ENCODE peak calls at places on chromosome 18, in six cellular contexts. Z is left ventricle myocardium inferior, V is endothelial cell of umbilical vein, Y is MM.1S, J is A549, E is spleen. M is an unnamed sample. For H3K4me1, the result is how much of the 10 kb centered on the place peaks cover.

GRCh38 chr18:11518788-11519685 is 90.4 kb upstream of the SLC35G4 start:
- DNase-seq in E (no peak), Y (peak), J (peak), Z (no peak), V (peak), M (peak)

GRCh38 chr18:34707670-34708069 is 2.4 kb upstream of the DTNA start:
- DNase-seq in Z (no peak), J (peak), E (no peak), V (peak), Y (no peak), M (peak)

GRCh38 chr18:44969214-44969842 is 288.6 kb downstream of the SETBP1 start:
- DNase-seq in Y (no peak), Z (no peak), E (no peak), J (no peak), V (no peak), M (peak)

GRCh38 chr18:47983055-47983454 is 52.6 kb upstream of the SMAD2 start:
- DNase-seq in V (no peak), Y (no peak), J (no peak), E (no peak), Z (no peak), M (no peak)

GRCh38 chr18:4843771-4844170 is 353.3 kb downstream of the AKAIN1 start:
- DNase-seq in Z (no peak), V (no peak), E (no peak), J (no peak), Y (no peak), M (no peak)

GRCh38 chr18:68724021-68724420 is 9.1 kb upstream of the TMX3 start:
- DNase-seq in J (no peak), Y (no peak), Z (no peak), E (no peak), V (no peak), M (no peak)

GRCh38 chr18:52277785-52278184 is 62.2 kb upstream of the DCC start:
- DNase-seq in J (no peak), Z (no peak), E (no peak), Y (no peak), V (no peak), M (no peak)

GRCh38 chr18:77366067-77366724 is 116.5 kb downstream of the GALR1 start:
- DNase-seq in J (no peak), Y (no peak), E (no peak), V (no peak), Z (no peak), M (no peak)

GRCh38 chr18:7152485-7152884 is 34.9 kb upstream of the LAMA1 start:
- DNase-seq in V (no peak), E (no peak), Z (no peak), Y (no peak), J (no peak), M (peak)

GRCh38 chr18:42442661-42443060 is 487.6 kb downstream of the PIK3C3 start:
- DNase-seq in Y (no peak), E (no peak), V (no peak), Z (no peak), J (no peak), M (no peak)

GRCh38 chr18:23245461-23245860 is 110.2 kb downstream of the CABLES1 start:
- DNase-seq in E (no peak), Z (no peak), V (no peak), J (no peak), Y (no peak), M (no peak)

GRCh38 chr18:48983793-48984437 is 33.1 kb upstream of the SMAD7 start:
- DNase-seq in V (peak), Y (no peak), Z (peak), E (no peak), J (no peak), M (no peak)

GRCh38 chr18:48857023-48857694 is 93.6 kb downstream of the SMAD7 start:
- DNase-seq in Z (no peak), V (no peak), Y (no peak), J (no peak), E (no peak), M (no peak)

DNA sequence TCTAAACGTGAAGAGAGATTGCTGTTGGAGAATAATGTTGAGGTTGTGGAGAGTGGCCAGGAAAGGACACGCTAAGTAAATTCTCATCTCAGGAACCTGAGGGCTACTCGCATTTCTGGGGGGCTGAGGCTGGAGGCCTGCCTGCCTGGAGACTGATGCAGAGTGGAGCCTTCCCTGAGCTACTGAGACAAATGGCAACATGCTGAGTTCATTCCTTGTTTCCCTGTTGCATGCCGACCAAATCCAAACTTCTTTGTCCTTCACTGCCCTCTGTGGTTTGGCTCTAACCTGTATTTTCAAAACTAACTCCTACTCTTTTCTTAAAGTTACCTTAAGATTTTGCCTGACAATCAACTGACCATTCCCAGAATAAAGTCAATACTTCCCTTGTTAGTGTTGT is 1085.4 kb downstream of the SOCS6 start:
- DNase-seq in V (no peak), Z (no peak), J (no peak), E (no peak), Y (no peak), M (no peak)
- TF ChIP-seq CTCF in V (no peak), Z (no peak), J (no peak), E (no peak), Y (no peak), M (no peak)

DNA sequence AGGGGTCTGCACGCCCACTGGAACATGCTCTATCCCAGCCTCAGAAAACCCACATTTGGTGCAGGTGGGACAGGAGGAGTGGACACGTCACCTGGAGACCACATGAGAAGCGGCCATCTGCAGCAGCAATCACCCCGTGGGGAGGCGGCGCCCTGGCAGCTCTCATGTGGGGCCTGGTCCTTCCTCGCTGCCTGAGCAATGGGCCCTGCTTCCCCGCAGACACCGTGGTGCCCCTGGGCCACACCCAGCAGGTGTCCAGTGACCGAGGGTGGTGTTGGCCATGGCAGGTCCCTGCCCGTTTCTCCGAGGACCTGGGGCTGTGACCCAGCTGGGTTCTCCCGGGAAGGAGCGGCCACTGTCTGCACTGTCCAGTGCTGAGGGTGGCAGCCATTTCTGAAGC is 44.6 kb downstream of the NFATC1 start:
- DNase-seq in V (no peak), E (no peak), Y (no peak), Z (no peak), J (no peak), M (no peak)
- H3K4me1 ChIP-seq in V (under half), E (half or more), Y (under half), Z (under half), J (under half), M (under half)

GRCh38 chr18:27045342-27045741 is 139.8 kb downstream of the CHST9 start:
- DNase-seq in E (no peak), V (no peak), Y (no peak), J (no peak), Z (no peak), M (no peak)

GRCh38 chr18:27040796-27041195 is 144.3 kb downstream of the CHST9 start:
- DNase-seq in V (no peak), J (no peak), E (no peak), Z (no peak), Y (no peak), M (no peak)

GRCh38 chr18:27042177-27042576 is 142.9 kb downstream of the CHST9 start:
- DNase-seq in Y (no peak), J (no peak), V (no peak), E (no peak), Z (no peak), M (no peak)
- H3K4me3 ChIP-seq in Y (no peak), J (no peak), V (no peak), E (no peak), Z (no peak), M (no peak)

DNA sequence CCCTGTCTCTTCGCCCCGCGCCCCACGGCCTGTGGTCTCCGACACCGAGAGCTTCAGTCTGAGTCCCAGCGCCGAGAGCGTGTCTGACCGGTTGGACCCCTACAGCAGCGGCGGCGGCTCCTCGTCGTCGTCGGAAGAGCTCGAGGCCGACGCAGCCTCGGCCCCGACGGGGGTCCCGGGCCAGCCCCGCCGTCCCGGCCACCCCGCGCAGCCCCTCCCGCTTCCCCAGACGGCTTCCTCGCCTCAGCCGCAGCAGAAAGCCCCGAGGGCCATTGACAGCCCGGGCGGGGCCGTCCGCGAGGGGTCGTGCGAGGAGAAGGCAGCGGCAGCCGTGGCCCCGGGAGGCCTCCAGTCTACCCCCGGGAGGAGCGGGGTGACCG is 1.3 kb downstream of the PHLPP1 start:
- DNase-seq in E (peak), V (peak), Z (peak), J (peak), Y (peak), M (peak)
- TF ChIP-seq CTCF in E (no peak), V (no peak), Z (no peak), J (peak), Y (no peak), M (no peak)

GRCh38 chr18:8749492-8749891 is 44.1 kb downstream of the MTCL1 start:
- DNase-seq in Y (no peak), V (no peak), E (no peak), Z (no peak), J (no peak), M (no peak)
- H3K4me1 ChIP-seq in Y (under half), V (under half), E (under half), Z (under half), J (half or more), M (under half)

GRCh38 chr18:58223717-58224424 is 179.8 kb downstream of the NEDD4L start:
- DNase-seq in E (no peak), J (peak), Y (no peak), Z (no peak), V (peak), M (no peak)
- H3K4me3 ChIP-seq in E (no peak), J (peak), Y (no peak), Z (peak), V (no peak), M (no peak)